ENCODE peak calls at places on chromosomes 4 and X, in nine cellular contexts. W is mesenchymal stem cell, F is prostate gland, J is heart left ventricle, E is Panc1, I is left ventricle myocardium inferior, Z is lower lobe of right lung, B is tibial nerve, O is thyroid gland. L is an unnamed sample. For H3K36me3, the result is how much of the 10 kb centered on the place peaks cover.

GRCh38 chr4:172850838-172851237 is 317.8 kb upstream of the GALNT7 start:
- DNase-seq in W (peak), F (no peak), J (no peak), E (no peak), I (no peak), Z (no peak), B (no peak), O (no peak), L (peak)

GRCh38 chr4:8854866-8855265 is 16.8 kb downstream of the HMX1 start:
- DNase-seq in W (no peak), F (no peak), J (no peak), E (no peak), I (no peak), Z (no peak), B (no peak), O (no peak), L (no peak)

GRCh38 chr4:163331629-163332360 is 601 bp downstream of the NPY1R start:
- DNase-seq in W (peak), F (no peak), J (peak), E (no peak), I (peak), Z (peak), B (no peak), O (peak), L (no peak)

GRCh38 chr4:187204389-187204920 is 480.8 kb upstream of the FAT1 start:
- DNase-seq in W (peak), F (no peak), J (no peak), E (no peak), I (no peak), Z (no peak), B (no peak), O (no peak), L (peak)

GRCh38 chrX:39946822-39947221 is 150.9 kb downstream of the BCOR start:
- DNase-seq in W (peak), F (no peak), J (no peak), E (no peak), I (no peak), Z (no peak), B (no peak), O (no peak), L (peak)

GRCh38 chr4:5191831-5192230 is 140.6 kb downstream of the STK32B start:
- DNase-seq in W (no peak), F (no peak), J (no peak), E (no peak), I (no peak), Z (no peak), B (no peak), O (no peak), L (no peak)

GRCh38 chr4:111761531-111761930 is 383.7 kb upstream of the FAM241A start:
- DNase-seq in W (peak), F (no peak), J (no peak), E (no peak), I (no peak), Z (no peak), B (no peak), O (no peak), L (no peak)

GRCh38 chr4:56681158-56681848 is at the start of gene HOPX:
- DNase-seq in W (no peak), F (peak), J (no peak), E (no peak), I (peak), Z (peak), B (no peak), O (peak), L (no peak)

GRCh38 chr4:25236971-25237370 is 3.1 kb downstream of the PI4K2B start:
- DNase-seq in W (no peak), F (no peak), J (no peak), E (no peak), I (no peak), Z (no peak), B (no peak), O (no peak), L (no peak)

GRCh38 chrX:43655151-43655676 is 885 bp upstream of the MAOA start:
- DNase-seq in W (peak), F (peak), J (peak), E (no peak), I (peak), Z (peak), B (peak), O (peak), L (peak)

GRCh38 chrX:153318811-153319210 is 2.8 kb downstream of the PNMA6F start:
- DNase-seq in W (no peak), F (no peak), J (no peak), E (no peak), I (no peak), Z (no peak), B (no peak), O (no peak), L (no peak)

GRCh38 chrX:109635151-109635550 is 10.2 kb upstream of the KCNE5 start:
- DNase-seq in W (peak), F (no peak), J (no peak), E (peak), I (no peak), Z (no peak), B (no peak), O (no peak), L (no peak)

GRCh38 chr4:154551872-154552686 is 1.9 kb upstream of the PLRG1 start:
- DNase-seq in W (peak), F (peak), J (peak), E (peak), I (peak), Z (peak), B (peak), O (peak), L (peak)

GRCh38 chrX:74949717-74950116 is 24.5 kb upstream of the NEXMIF start:
- DNase-seq in W (no peak), F (no peak), J (no peak), E (no peak), I (no peak), Z (no peak), B (no peak), O (no peak), L (no peak)

GRCh38 chr4:37453004-37453360 is 208.4 kb downstream of the NWD2 start:
- DNase-seq in W (peak), F (peak), J (no peak), E (peak), I (no peak), Z (no peak), B (peak), O (peak), L (peak)

GRCh38 chr4:15488658-15489470 is 19.2 kb downstream of the CC2D2A start:
- DNase-seq in W (peak), F (no peak), J (no peak), E (no peak), I (no peak), Z (no peak), B (peak), O (no peak), L (no peak)

GRCh38 chr4:153488006-153488718 is 22.0 kb downstream of the TMEM131L start:
- DNase-seq in W (no peak), F (no peak), J (peak), E (no peak), I (no peak), Z (no peak), B (no peak), O (no peak), L (peak)

GRCh38 chr4:7397206-7398103 is 37.3 kb downstream of the PSAPL1 start:
- DNase-seq in W (no peak), F (no peak), J (no peak), E (no peak), I (no peak), Z (peak), B (no peak), O (no peak), L (peak)

GRCh38 chr4:87077834-87078585 is 142.4 kb downstream of the KLHL8 start:
- DNase-seq in W (no peak), F (no peak), J (no peak), E (no peak), I (no peak), Z (no peak), B (no peak), O (no peak), L (no peak)

GRCh38 chr4:108166038-108166437 is 2.7 kb downstream of the LEF1 start:
- DNase-seq in W (no peak), F (no peak), J (no peak), E (no peak), I (no peak), Z (no peak), B (no peak), O (no peak), L (no peak)

GRCh38 chr4:61468091-61468720 is 268.1 kb downstream of the ADGRL3 start:
- DNase-seq in W (peak), F (no peak), J (no peak), E (no peak), I (no peak), Z (no peak), B (no peak), O (no peak), L (no peak)

GRCh38 chrX:106613277-106613676 is 1.5 kb downstream of the RADX start:
- DNase-seq in W (no peak), F (no peak), J (no peak), E (no peak), I (no peak), Z (no peak), B (no peak), O (no peak), L (no peak)

GRCh38 chrX:39477438-39478120 is 620.2 kb downstream of the BCOR start:
- DNase-seq in W (peak), F (no peak), J (peak), E (no peak), I (peak), Z (peak), B (no peak), O (no peak), L (peak)

GRCh38 chr4:108203377-108203776 is 34.6 kb upstream of the LEF1 start:
- DNase-seq in W (no peak), F (no peak), J (no peak), E (no peak), I (no peak), Z (no peak), B (no peak), O (no peak), L (peak)

GRCh38 chr4:25401066-25401465 is 24.0 kb downstream of the ANAPC4 start:
- DNase-seq in W (no peak), F (no peak), J (no peak), E (peak), I (no peak), Z (no peak), B (no peak), O (no peak), L (no peak)

GRCh38 chr4:42070463-42070862 is 80.1 kb downstream of the SLC30A9 start:
- DNase-seq in W (no peak), F (no peak), J (no peak), E (no peak), I (no peak), Z (no peak), B (no peak), O (peak), L (no peak)

GRCh38 chr4:16262188-16262587 is 35.9 kb upstream of the TAPT1 start:
- DNase-seq in W (no peak), F (no peak), J (no peak), E (no peak), I (no peak), Z (no peak), B (no peak), O (no peak), L (no peak)

GRCh38 chr4:141858437-141858836 is 222.1 kb downstream of the IL15 start:
- DNase-seq in W (no peak), F (no peak), J (no peak), E (no peak), I (no peak), Z (no peak), B (no peak), O (no peak), L (no peak)

GRCh38 chr4:654871-655734 is 19.0 kb downstream of the ATP5ME start:
- DNase-seq in W (no peak), F (no peak), J (peak), E (no peak), I (no peak), Z (peak), B (no peak), O (no peak), L (no peak)

GRCh38 chr4:7973545-7973981 is 33.9 kb upstream of the AFAP1 start:
- DNase-seq in W (peak), F (no peak), J (no peak), E (no peak), I (no peak), Z (no peak), B (no peak), O (no peak), L (no peak)

GRCh38 chr4:88939697-88940096 is 117.3 kb downstream of the FAM13A start:
- DNase-seq in W (no peak), F (no peak), J (no peak), E (no peak), I (no peak), Z (no peak), B (no peak), O (no peak), L (no peak)

GRCh38 chr4:31964691-31965090 is 1244.5 kb downstream of the PCDH7 start:
- DNase-seq in W (no peak), F (no peak), J (no peak), E (no peak), I (no peak), Z (no peak), B (no peak), O (no peak), L (no peak)

GRCh38 chr4:38281416-38282071 is 321.3 kb downstream of the PTTG2 start:
- DNase-seq in W (peak), F (no peak), J (no peak), E (no peak), I (no peak), Z (no peak), B (no peak), O (no peak), L (no peak)

GRCh38 chr4:10074767-10075105 is 41.9 kb downstream of the WDR1 start:
- DNase-seq in W (peak), F (no peak), J (no peak), E (no peak), I (peak), Z (no peak), B (no peak), O (no peak), L (peak)
- H3K36me3 ChIP-seq in W (half or more), F (under half), J (half or more), E (under half), I (half or more), Z (half or more), B (half or more), O (half or more), L (under half)

DNA sequence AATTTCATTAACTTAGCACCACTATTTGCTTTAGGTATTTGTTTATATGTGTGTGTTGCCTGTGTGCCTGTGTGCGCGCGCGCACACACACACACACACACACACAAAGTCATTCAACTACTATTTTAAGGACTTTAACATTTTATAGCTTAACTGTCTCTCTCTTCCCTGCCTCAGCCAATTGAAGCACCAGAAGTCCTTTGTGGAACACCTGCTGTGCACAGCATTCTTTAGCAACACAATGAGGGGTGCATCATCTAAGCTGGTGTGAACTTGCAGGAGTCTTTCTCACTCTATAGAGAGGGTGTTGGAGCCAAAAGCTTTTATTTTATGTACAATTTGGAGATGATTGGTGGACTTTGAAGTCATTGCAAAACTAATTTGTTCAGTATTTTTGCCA is 31.3 kb downstream of the SLIT2 start:
- DNase-seq in W (no peak), F (no peak), J (no peak), E (no peak), I (no peak), Z (no peak), B (no peak), O (no peak), L (no peak)
- H3K27ac ChIP-seq in W (no peak), F (no peak), J (no peak), E (no peak), I (no peak), Z (no peak), B (no peak), O (no peak), L (no peak)

DNA sequence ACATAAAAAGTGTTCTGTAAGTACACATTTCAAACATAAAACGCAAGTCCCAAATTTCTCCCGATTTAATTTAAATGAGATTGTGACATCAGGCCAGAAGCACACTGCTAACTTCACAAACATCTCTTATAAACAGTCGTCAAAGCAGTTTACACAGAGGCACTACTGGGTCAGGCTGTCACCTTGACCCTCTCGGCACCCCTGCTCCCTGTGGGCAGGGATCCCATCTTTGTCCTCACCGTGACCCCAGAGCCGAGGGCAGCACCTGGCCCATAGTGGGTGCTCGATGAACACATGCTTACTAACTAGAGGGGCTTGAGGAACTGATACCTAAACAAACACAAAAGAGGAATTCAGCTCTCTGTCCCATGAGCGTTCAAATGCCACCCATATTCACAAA is 22.2 kb downstream of the QDPR start:
- DNase-seq in W (no peak), F (no peak), J (no peak), E (no peak), I (no peak), Z (no peak), B (no peak), O (no peak), L (no peak)
- H3K36me3 ChIP-seq in W (under half), F (under half), J (half or more), E (under half), I (half or more), Z (half or more), B (half or more), O (under half), L (under half)

DNA sequence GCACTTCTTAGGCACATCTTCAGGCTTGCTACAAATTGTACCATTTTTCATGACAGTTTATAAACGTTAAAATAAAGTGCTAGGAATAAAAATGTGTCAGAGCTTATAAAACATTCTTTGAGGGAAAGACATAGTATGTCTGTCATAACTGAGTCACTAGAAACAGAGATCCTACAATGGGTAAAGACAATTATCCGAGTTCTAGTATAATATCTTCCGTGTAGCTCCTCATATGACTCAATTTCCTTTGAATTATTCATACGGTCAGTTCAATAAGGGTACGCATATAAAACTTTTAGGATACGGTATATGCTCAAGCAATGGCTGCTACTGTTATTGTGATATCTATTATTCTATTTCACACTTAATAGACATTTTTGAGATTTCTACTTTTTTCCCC is 349.1 kb downstream of the PCDH10 start:
- DNase-seq in W (no peak), F (no peak), J (no peak), E (no peak), I (no peak), Z (no peak), B (no peak), O (no peak), L (no peak)
- H3K27ac ChIP-seq in W (no peak), F (no peak), J (no peak), E (no peak), I (no peak), Z (no peak), B (no peak), O (no peak), L (no peak)

GRCh38 chr4:139521764-139522373 is 34.1 kb downstream of the SETD7 start:
- DNase-seq in W (no peak), F (no peak), J (no peak), E (no peak), I (no peak), Z (no peak), B (no peak), O (no peak), L (no peak)
- H3K36me3 ChIP-seq in W (under half), F (under half), J (half or more), E (under half), I (half or more), Z (half or more), B (half or more), O (under half), L (under half)

L was measured in SJCRH30.